ENCODE peak calls at places on chromosome 4, in seven cellular contexts. K is AG09309; G is Calu3; E is left colon; Y is stimulated activated naive CD4-positive, alpha-beta T cell; A is CD8-positive, alpha-beta memory T cell; O is immature natural killer cell. V is an unnamed sample.
A peak's percentile ranks its signal among the peaks of the same experiment; 100 is the strongest.

GRCh38 chr4:101169044-101170014 is 178.0 kb downstream of the PPP3CA start:
- DNase-seq in K (peak; percentile 20), G (peak; percentile 58), E (peak; percentile 64), Y (no peak), A (peak; percentile 27), O (peak; percentile 63), V (peak; percentile 78)

GRCh38 chr4:180532691-180533090 is 1710.5 kb upstream of the TENM3 start:
- DNase-seq in K (no peak), G (no peak), E (no peak), Y (no peak), A (no peak), O (no peak), V (no peak)

GRCh38 chr4:141656031-141656430 is 19.6 kb downstream of the IL15 start:
- DNase-seq in K (no peak), G (no peak), E (no peak), Y (no peak), A (no peak), O (no peak), V (no peak)

GRCh38 chr4:2292679-2293108 is 30.8 kb upstream of the MXD4 start:
- DNase-seq in K (peak; percentile 58), G (no peak), E (no peak), Y (no peak), A (no peak), O (no peak), V (peak; percentile 58)

GRCh38 chr4:188661502-188661901 is 522.3 kb downstream of the TRIML1 start:
- DNase-seq in K (no peak), G (no peak), E (no peak), Y (no peak), A (no peak), O (no peak), V (no peak)

GRCh38 chr4:163077611-163078010 is 89.1 kb downstream of the NAF1 start:
- DNase-seq in K (no peak), G (no peak), E (no peak), Y (no peak), A (no peak), O (no peak), V (no peak)

GRCh38 chr4:183321079-183321478 is 1.0 kb upstream of the CLDN22 start:
- DNase-seq in K (no peak), G (no peak), E (no peak), Y (no peak), A (no peak), O (peak; percentile 69), V (no peak)

GRCh38 chr4:1873291-1873690 is 2.1 kb downstream of the NSD2 start:
- DNase-seq in K (no peak), G (no peak), E (no peak), Y (no peak), A (no peak), O (no peak), V (no peak)